ENCODE peak calls at places on chromosomes 2 and 18, in six cellular contexts. One of them, this sample, is unnamed.

GRCh38 chr18:34802938-34803337 is 92.8 kb downstream of the DTNA start:
- DNase-seq in HL-60: no peak
- DNase-seq in left ventricle myocardium inferior: no peak
- DNase-seq in CD4-positive, alpha-beta T cell: no peak
- DNase-seq in H9: no peak
- DNase-seq in LNCaP clone FGC: no peak
- DNase-seq in this sample: no peak

GRCh38 chr18:35919179-35919578 is 53.3 kb upstream of the RMP24 start:
- DNase-seq in HL-60: no peak
- DNase-seq in left ventricle myocardium inferior: no peak
- DNase-seq in CD4-positive, alpha-beta T cell: no peak
- DNase-seq in H9: no peak
- DNase-seq in LNCaP clone FGC: no peak
- DNase-seq in this sample: no peak

GRCh38 chr2:239507576-239508258 is 106.9 kb upstream of the HDAC4 start:
- DNase-seq in HL-60: no peak
- DNase-seq in left ventricle myocardium inferior: no peak
- DNase-seq in CD4-positive, alpha-beta T cell: no peak
- DNase-seq in H9: no peak
- DNase-seq in LNCaP clone FGC: no peak
- DNase-seq in this sample: no peak

GRCh38 chr2:67883316-67884080 is 179.3 kb downstream of the C1D start:
- DNase-seq in HL-60: no peak
- DNase-seq in left ventricle myocardium inferior: no peak
- DNase-seq in CD4-positive, alpha-beta T cell: no peak
- DNase-seq in H9: no peak
- DNase-seq in LNCaP clone FGC: peak
- DNase-seq in this sample: no peak

GRCh38 chr2:128236491-128237035 is 82.1 kb downstream of the HS6ST1 start:
- DNase-seq in HL-60: no peak
- DNase-seq in left ventricle myocardium inferior: no peak
- DNase-seq in CD4-positive, alpha-beta T cell: no peak
- DNase-seq in H9: no peak
- DNase-seq in LNCaP clone FGC: no peak
- DNase-seq in this sample: peak

GRCh38 chr18:45457933-45458332 is 157.3 kb upstream of the SLC14A2 start:
- DNase-seq in HL-60: no peak
- DNase-seq in left ventricle myocardium inferior: no peak
- DNase-seq in CD4-positive, alpha-beta T cell: no peak
- DNase-seq in H9: no peak
- DNase-seq in LNCaP clone FGC: no peak
- DNase-seq in this sample: no peak

GRCh38 chr2:174682578-174683391 is 81.5 kb downstream of the CHRNA1 start:
- DNase-seq in HL-60: no peak
- DNase-seq in left ventricle myocardium inferior: peak
- DNase-seq in CD4-positive, alpha-beta T cell: peak
- DNase-seq in H9: peak
- DNase-seq in LNCaP clone FGC: no peak
- DNase-seq in this sample: peak

GRCh38 chr2:27954771-27955384 is 64.3 kb downstream of the BABAM2 start:
- DNase-seq in HL-60: peak
- DNase-seq in left ventricle myocardium inferior: no peak
- DNase-seq in CD4-positive, alpha-beta T cell: no peak
- DNase-seq in H9: no peak
- DNase-seq in LNCaP clone FGC: no peak
- DNase-seq in this sample: peak

GRCh38 chr18:44682871-44683221 is 2.2 kb downstream of the SETBP1 start:
- DNase-seq in HL-60: no peak
- DNase-seq in left ventricle myocardium inferior: no peak
- DNase-seq in CD4-positive, alpha-beta T cell: no peak
- DNase-seq in H9: peak
- DNase-seq in LNCaP clone FGC: no peak
- DNase-seq in this sample: no peak

GRCh38 chr18:10463096-10463495 is 8.7 kb downstream of the APCDD1 start:
- DNase-seq in HL-60: no peak
- DNase-seq in left ventricle myocardium inferior: no peak
- DNase-seq in CD4-positive, alpha-beta T cell: no peak
- DNase-seq in H9: no peak
- DNase-seq in LNCaP clone FGC: no peak
- DNase-seq in this sample: no peak

GRCh38 chr2:75896779-75897366 is 186.2 kb upstream of the GCFC2 start:
- DNase-seq in HL-60: peak
- DNase-seq in left ventricle myocardium inferior: no peak
- DNase-seq in CD4-positive, alpha-beta T cell: no peak
- DNase-seq in H9: peak
- DNase-seq in LNCaP clone FGC: peak
- DNase-seq in this sample: peak

GRCh38 chr2:74099835-74100234 is 47.9 kb downstream of the BOLA3 start:
- DNase-seq in HL-60: no peak
- DNase-seq in left ventricle myocardium inferior: peak
- DNase-seq in CD4-positive, alpha-beta T cell: no peak
- DNase-seq in H9: peak
- DNase-seq in LNCaP clone FGC: peak
- DNase-seq in this sample: peak

DNA sequence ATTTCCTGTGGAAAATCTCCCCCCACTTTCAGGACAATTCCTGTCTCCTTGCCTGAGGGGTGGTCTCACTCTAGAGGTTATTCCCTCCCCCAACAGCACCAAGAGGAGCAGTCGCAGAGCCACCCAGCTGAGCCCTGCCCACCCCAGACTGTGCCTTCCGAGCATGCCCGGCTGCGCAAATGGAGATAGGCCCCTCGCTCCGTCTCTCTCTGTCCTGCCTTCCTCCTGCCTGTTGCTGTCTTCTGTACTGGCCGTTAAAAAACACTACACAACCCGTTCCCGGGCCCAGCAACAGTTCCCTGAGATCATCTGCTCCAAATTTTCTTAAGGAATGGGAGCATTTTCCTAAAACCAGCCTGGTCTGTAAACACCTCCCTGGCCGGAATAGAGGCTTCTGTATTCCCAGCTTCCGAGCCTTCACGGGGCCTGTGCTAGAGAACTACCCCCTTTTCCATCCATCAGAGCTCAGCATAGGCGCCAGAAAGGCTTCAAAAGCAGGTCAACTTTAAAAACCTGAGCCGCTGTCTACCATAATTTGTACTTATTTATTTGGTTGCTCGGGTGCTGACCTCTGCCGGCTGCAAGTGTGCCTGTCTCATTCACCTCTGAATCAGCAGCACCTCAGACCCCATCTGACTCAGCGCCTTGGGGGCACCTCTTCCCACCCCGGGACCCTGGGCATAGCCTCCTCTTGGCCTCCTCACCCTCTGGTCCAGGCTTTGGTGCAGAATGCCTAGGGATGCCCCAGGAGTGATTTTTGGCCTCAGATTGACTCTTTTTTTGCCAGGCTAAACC is 159.4 kb downstream of the PXDN start:
- DNase-seq in HL-60: no peak
- DNase-seq in left ventricle myocardium inferior: no peak
- DNase-seq in CD4-positive, alpha-beta T cell: no peak
- DNase-seq in H9: no peak
- DNase-seq in LNCaP clone FGC: no peak
- DNase-seq in this sample: peak
- TF ChIP-seq CTCF in HL-60: no peak
- TF ChIP-seq CTCF in left ventricle myocardium inferior: no peak
- TF ChIP-seq CTCF in CD4-positive, alpha-beta T cell: no peak
- TF ChIP-seq CTCF in H9: no peak
- TF ChIP-seq CTCF in LNCaP clone FGC: no peak
- TF ChIP-seq CTCF in this sample: peak

DNA sequence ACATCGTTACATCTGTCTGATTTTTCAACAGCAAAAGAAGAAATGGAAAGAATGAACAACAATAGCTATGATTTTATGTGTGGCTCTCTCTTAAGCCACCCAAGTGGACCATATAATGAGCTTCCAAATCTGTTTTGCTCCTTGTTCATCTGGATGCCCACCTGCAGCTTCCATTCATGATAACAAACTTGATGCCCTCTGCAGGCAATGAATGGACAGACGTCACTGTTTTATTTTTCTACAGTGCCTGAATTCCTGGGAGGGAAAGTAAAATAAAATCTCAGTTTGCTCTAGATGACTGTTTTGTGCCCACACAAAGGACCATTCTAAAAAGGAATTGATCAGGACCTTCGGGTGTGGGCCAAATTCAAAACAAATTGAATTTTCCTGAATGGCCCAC is 5.0 kb downstream of the MREG start:
- DNase-seq in HL-60: no peak
- DNase-seq in left ventricle myocardium inferior: no peak
- DNase-seq in CD4-positive, alpha-beta T cell: no peak
- DNase-seq in H9: no peak
- DNase-seq in LNCaP clone FGC: no peak
- DNase-seq in this sample: no peak
- TF ChIP-seq CTCF in HL-60: no peak
- TF ChIP-seq CTCF in left ventricle myocardium inferior: no peak
- TF ChIP-seq CTCF in CD4-positive, alpha-beta T cell: no peak
- TF ChIP-seq CTCF in H9: peak
- TF ChIP-seq CTCF in LNCaP clone FGC: no peak
- TF ChIP-seq CTCF in this sample: no peak

GRCh38 chr2:43270930-43271615 is 44.7 kb upstream of the ZFP36L2 start:
- DNase-seq in HL-60: no peak
- DNase-seq in left ventricle myocardium inferior: no peak
- DNase-seq in CD4-positive, alpha-beta T cell: no peak
- DNase-seq in H9: no peak
- DNase-seq in LNCaP clone FGC: no peak
- DNase-seq in this sample: no peak
- TF ChIP-seq CTCF in HL-60: no peak
- TF ChIP-seq CTCF in left ventricle myocardium inferior: no peak
- TF ChIP-seq CTCF in CD4-positive, alpha-beta T cell: no peak
- TF ChIP-seq CTCF in H9: peak
- TF ChIP-seq CTCF in LNCaP clone FGC: no peak
- TF ChIP-seq CTCF in this sample: peak

GRCh38 chr2:231926180-231926741 is at the start of gene NPPC:
- DNase-seq in HL-60: peak
- DNase-seq in left ventricle myocardium inferior: peak
- DNase-seq in CD4-positive, alpha-beta T cell: no peak
- DNase-seq in H9: peak
- DNase-seq in LNCaP clone FGC: no peak
- DNase-seq in this sample: peak
- TF ChIP-seq CTCF in HL-60: no peak
- TF ChIP-seq CTCF in left ventricle myocardium inferior: peak
- TF ChIP-seq CTCF in CD4-positive, alpha-beta T cell: no peak
- TF ChIP-seq CTCF in H9: peak
- TF ChIP-seq CTCF in LNCaP clone FGC: peak
- TF ChIP-seq CTCF in this sample: peak

DNA sequence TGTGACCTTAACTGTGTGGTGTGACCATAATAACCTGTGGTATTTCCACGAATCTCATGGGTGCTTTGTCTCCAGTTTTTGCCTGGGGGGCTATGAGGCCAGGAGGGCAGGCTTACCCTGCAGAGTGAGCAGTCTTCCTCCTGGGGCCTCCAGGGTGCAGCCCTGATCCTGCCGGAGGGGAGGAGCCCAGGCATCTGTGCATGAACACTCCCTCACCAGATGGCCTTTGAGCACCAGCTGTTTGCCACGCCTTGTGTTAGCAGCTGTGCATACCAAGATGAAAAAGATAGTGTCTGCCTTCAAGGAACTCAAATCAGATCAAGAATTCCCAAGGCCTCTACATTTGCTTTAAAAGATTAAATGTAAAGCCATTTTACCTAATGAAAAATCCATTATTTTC is 75.0 kb upstream of the RBM44 start:
- DNase-seq in HL-60: no peak
- DNase-seq in left ventricle myocardium inferior: peak
- DNase-seq in CD4-positive, alpha-beta T cell: no peak
- DNase-seq in H9: peak
- DNase-seq in LNCaP clone FGC: no peak
- DNase-seq in this sample: peak
- TF ChIP-seq CTCF in HL-60: no peak
- TF ChIP-seq CTCF in left ventricle myocardium inferior: no peak
- TF ChIP-seq CTCF in CD4-positive, alpha-beta T cell: no peak
- TF ChIP-seq CTCF in H9: no peak
- TF ChIP-seq CTCF in LNCaP clone FGC: no peak
- TF ChIP-seq CTCF in this sample: no peak

GRCh38 chr2:54088191-54088634 is 27.2 kb upstream of the ACYP2 start:
- DNase-seq in HL-60: no peak
- DNase-seq in left ventricle myocardium inferior: no peak
- DNase-seq in CD4-positive, alpha-beta T cell: no peak
- DNase-seq in H9: no peak
- DNase-seq in LNCaP clone FGC: no peak
- DNase-seq in this sample: no peak

GRCh38 chr2:54085069-54085468 is 30.3 kb upstream of the ACYP2 start:
- DNase-seq in HL-60: no peak
- DNase-seq in left ventricle myocardium inferior: no peak
- DNase-seq in CD4-positive, alpha-beta T cell: no peak
- DNase-seq in H9: no peak
- DNase-seq in LNCaP clone FGC: no peak
- DNase-seq in this sample: no peak

GRCh38 chr2:54090521-54091117 is 24.8 kb upstream of the ACYP2 start:
- DNase-seq in HL-60: no peak
- DNase-seq in left ventricle myocardium inferior: no peak
- DNase-seq in CD4-positive, alpha-beta T cell: no peak
- DNase-seq in H9: no peak
- DNase-seq in LNCaP clone FGC: no peak
- DNase-seq in this sample: no peak

GRCh38 chr2:54086157-54086556 is 29.3 kb upstream of the ACYP2 start:
- DNase-seq in HL-60: no peak
- DNase-seq in left ventricle myocardium inferior: no peak
- DNase-seq in CD4-positive, alpha-beta T cell: no peak
- DNase-seq in H9: no peak
- DNase-seq in LNCaP clone FGC: no peak
- DNase-seq in this sample: no peak

GRCh38 chr2:54088719-54089118 is 26.7 kb upstream of the ACYP2 start:
- DNase-seq in HL-60: no peak
- DNase-seq in left ventricle myocardium inferior: no peak
- DNase-seq in CD4-positive, alpha-beta T cell: no peak
- DNase-seq in H9: no peak
- DNase-seq in LNCaP clone FGC: no peak
- DNase-seq in this sample: no peak
- TF ChIP-seq CTCF in HL-60: no peak
- TF ChIP-seq CTCF in left ventricle myocardium inferior: no peak
- TF ChIP-seq CTCF in CD4-positive, alpha-beta T cell: no peak
- TF ChIP-seq CTCF in H9: no peak
- TF ChIP-seq CTCF in LNCaP clone FGC: no peak
- TF ChIP-seq CTCF in this sample: no peak